ENCODE peak calls at places on chromosomes 16 and 17, in eight cellular contexts. M is RCC 7860; E is activated naive CD4-positive, alpha-beta T cell; U is T-helper 17 cell; A is astrocyte; W is amygdala; Z is caudate nucleus; R is endothelial cell. B is an unnamed sample.

GRCh38 chr17:79774561-79774975 is 3.4 kb upstream of the CBX2 start:
- DNase-seq in U (no peak), M (no peak), R (no peak), W (no peak), Z (no peak), E (no peak), A (no peak), B (no peak)

GRCh38 chr16:66520406-66521194 is 29.3 kb downstream of the TK2 start:
- DNase-seq in M (no peak), A (no peak), U (no peak), Z (no peak), E (no peak), R (no peak), W (peak; percentile 36), B (no peak)

GRCh38 chr17:43170140-43170765 is 761 bp upstream of the NBR1 start:
- DNase-seq in U (peak; percentile 77), Z (peak; percentile 85), R (peak; percentile 70), A (peak; percentile 92), W (peak; percentile 91), E (peak; percentile 56), M (peak; percentile 96), B (peak; percentile 73)

GRCh38 chr17:17514361-17514992 is 18.3 kb upstream of the RASD1 start:
- DNase-seq in E (no peak), M (no peak), A (no peak), Z (no peak), U (no peak), R (no peak), W (no peak), B (no peak)

GRCh38 chr17:6506679-6507231 is 49.6 kb downstream of the PITPNM3 start:
- DNase-seq in U (no peak), Z (no peak), M (peak; percentile 96), W (no peak), A (peak; percentile 29), R (no peak), E (no peak), B (no peak)

GRCh38 chr16:22915003-22915402 is 101.0 kb downstream of the HS3ST2 start:
- DNase-seq in A (no peak), Z (no peak), W (no peak), E (no peak), R (no peak), U (no peak), M (no peak), B (no peak)

GRCh38 chr17:47257651-47258339 is 4.2 kb downstream of the ITGB3 start:
- DNase-seq in E (no peak), Z (no peak), A (peak; percentile 88), R (no peak), M (peak; percentile 97), W (no peak), U (no peak), B (no peak)

GRCh38 chr16:15820837-15821236 is 36.0 kb downstream of the MYH11 start:
- DNase-seq in E (no peak), Z (no peak), W (no peak), A (no peak), R (no peak), M (no peak), U (no peak), B (no peak)

GRCh38 chr16:53726625-53727024 is 22.7 kb downstream of the FTO start:
- DNase-seq in M (peak; percentile 82), Z (no peak), E (no peak), A (no peak), W (no peak), R (no peak), U (no peak), B (no peak)

GRCh38 chr17:74737299-74738050 is 419 bp downstream of the RAB37 start:
- DNase-seq in M (no peak), A (no peak), W (no peak), R (peak; percentile 47), E (no peak), Z (no peak), U (no peak), B (no peak)

GRCh38 chr17:33072421-33073175 is 81.0 kb downstream of the SPACA3 start:
- DNase-seq in U (no peak), M (peak; percentile 72), E (no peak), W (no peak), R (no peak), A (peak; percentile 67), Z (no peak), B (no peak)

GRCh38 chr16:83300326-83300725 is 507.5 kb upstream of the HSBP1 start:
- DNase-seq in A (no peak), M (no peak), W (no peak), Z (no peak), E (no peak), R (no peak), U (no peak), B (no peak)

GRCh38 chr16:57616871-57617270 is 11.6 kb upstream of the ADGRG1 start:
- DNase-seq in M (no peak), R (no peak), E (no peak), W (no peak), U (no peak), A (no peak), Z (no peak), B (no peak)

GRCh38 chr16:54351171-54351570 is 64.6 kb upstream of the IRX3 start:
- DNase-seq in U (no peak), Z (no peak), R (no peak), A (peak; percentile 33), E (no peak), W (no peak), M (peak; percentile 4), B (no peak)

GRCh38 chr16:87358250-87358649 is 25.3 kb downstream of the FBXO31 start:
- DNase-seq in R (no peak), Z (no peak), M (no peak), W (no peak), U (no peak), A (no peak), E (no peak), B (no peak)

GRCh38 chr17:78526231-78527025 is 50.8 kb downstream of the DNAH17 start:
- DNase-seq in U (no peak), M (no peak), R (no peak), E (no peak), A (no peak), Z (no peak), W (no peak), B (no peak)

GRCh38 chr16:4266372-4266771 is 6.5 kb downstream of the TFAP4 start:
- DNase-seq in M (no peak), Z (no peak), U (no peak), W (no peak), R (no peak), E (no peak), A (no peak), B (no peak)

GRCh38 chr17:58344047-58344790 is 7.8 kb downstream of the SUPT4H1 start:
- DNase-seq in M (no peak), R (no peak), E (peak; percentile 60), A (no peak), W (no peak), U (peak; percentile 74), Z (peak; percentile 33), B (no peak)

GRCh38 chr16:69928856-69929400 is 22.2 kb upstream of the CLEC18A start:
- DNase-seq in M (no peak), R (no peak), E (no peak), U (no peak), A (no peak), Z (no peak), W (no peak), B (no peak)

GRCh38 chr16:88941051-88941932 is 35.7 kb downstream of the CBFA2T3 start:
- DNase-seq in M (no peak), U (no peak), A (no peak), Z (no peak), E (no peak), W (no peak), R (no peak), B (no peak)

GRCh38 chr16:85982563-85982939 is 83.6 kb downstream of the IRF8 start:
- DNase-seq in Z (no peak), A (no peak), U (no peak), E (no peak), M (no peak), R (no peak), W (no peak), B (no peak)

GRCh38 chr17:77470330-77470786 is 329.6 kb downstream of the SEC14L1 start:
- DNase-seq in A (no peak), Z (no peak), E (no peak), U (no peak), M (no peak), W (no peak), R (no peak), B (no peak)

GRCh38 chr16:65657051-65657450 is 535.2 kb upstream of the CDH11 start:
- DNase-seq in E (no peak), R (no peak), A (no peak), Z (no peak), M (no peak), W (no peak), U (no peak), B (no peak)

GRCh38 chr17:39804839-39805238 is 59.3 kb downstream of the IKZF3 start:
- DNase-seq in E (no peak), M (no peak), Z (no peak), W (no peak), U (no peak), R (no peak), A (no peak), B (no peak)

GRCh38 chr17:35345445-35345925 is 27.9 kb downstream of the SLFN11 start:
- DNase-seq in A (no peak), R (no peak), U (no peak), E (no peak), Z (no peak), W (no peak), M (no peak), B (no peak)

GRCh38 chr17:40203131-40203530 is 16.0 kb upstream of the WIPF2 start:
- DNase-seq in R (no peak), M (no peak), U (no peak), Z (no peak), E (no peak), A (no peak), W (no peak), B (no peak)

GRCh38 chr17:47696717-47697642 is 3.0 kb downstream of the TBKBP1 start:
- DNase-seq in E (no peak), A (no peak), W (no peak), M (no peak), Z (no peak), U (no peak), R (no peak), B (no peak)

GRCh38 chr16:1691956-1692355 is 13.9 kb downstream of the JPT2 start:
- DNase-seq in A (peak; percentile 92), U (no peak), Z (peak; percentile 41), M (peak; percentile 94), R (no peak), E (no peak), W (no peak), B (no peak)

GRCh38 chr16:11250091-11250785 is 5.8 kb downstream of the SOCS1 start:
- DNase-seq in M (no peak), R (no peak), A (no peak), E (no peak), U (no peak), Z (no peak), W (no peak), B (no peak)

GRCh38 chr17:68807998-68808772 is 147.0 kb downstream of the ABCA8 start:
- DNase-seq in R (no peak), Z (no peak), W (no peak), A (peak; percentile 17), E (no peak), U (no peak), M (no peak), B (no peak)

GRCh38 chr17:48613862-48614694 is 1.0 kb downstream of the HOXB8 start:
- DNase-seq in R (no peak), E (no peak), U (no peak), A (no peak), W (no peak), Z (no peak), M (no peak), B (no peak)

GRCh38 chr17:52138350-52138749 is 20.2 kb downstream of the CA10 start:
- DNase-seq in R (no peak), A (no peak), W (no peak), E (no peak), M (no peak), Z (no peak), U (no peak), B (no peak)

B was measured in nucleus accumbens.